ENCODE peak calls at places on chromosomes 4 and X, in five cellular contexts. V, J, Y, P and Q are unnamed samples.
A peak's percentile ranks its signal among the peaks of the same experiment; 100 is the strongest.

GRCh38 chrX:21479695-21480280 is 105.6 kb downstream of the CNKSR2 start:
- DNase-seq in V (no peak), Y (no peak), P (peak; percentile 34), J (peak; percentile 62), Q (peak; percentile 70)

GRCh38 chr4:100593933-100594332 is 76.1 kb upstream of the EMCN start:
- DNase-seq in J (no peak), P (no peak), Y (no peak), V (no peak), Q (no peak)

GRCh38 chr4:185541251-185541671 is 6.0 kb upstream of the PDLIM3 start:
- DNase-seq in J (no peak), Y (peak; percentile 56), V (no peak), P (no peak), Q (no peak)

GRCh38 chrX:109629310-109629709 is 4.3 kb upstream of the KCNE5 start:
- DNase-seq in Y (no peak), P (no peak), J (no peak), V (no peak), Q (peak; percentile 44)

GRCh38 chr4:152258804-152259708 is 276.8 kb downstream of the FBXW7 start:
- DNase-seq in V (peak; percentile 87), P (no peak), Y (no peak), J (no peak), Q (peak; percentile 42)

GRCh38 chr4:8676676-8677075 is 84.1 kb downstream of the CPZ start:
- DNase-seq in P (no peak), V (no peak), Y (no peak), J (no peak), Q (no peak)

GRCh38 chrX:131477498-131477897 is 66.4 kb upstream of the OR13H1 start:
- DNase-seq in J (peak; percentile 68), V (no peak), Y (no peak), P (no peak), Q (no peak)

GRCh38 chrX:45712067-45712466 is 511.4 kb upstream of the DIPK2B start:
- DNase-seq in Y (no peak), V (no peak), P (no peak), J (no peak), Q (peak; percentile 14)

GRCh38 chr4:37973481-37973880 is 13.3 kb downstream of the PTTG2 start:
- DNase-seq in V (no peak), J (no peak), P (no peak), Y (no peak), Q (no peak)

GRCh38 chr4:164779811-164780216 is 25.9 kb downstream of the SMIM31 start:
- DNase-seq in J (peak; percentile 78), Y (no peak), P (no peak), V (no peak), Q (peak; percentile 60)

GRCh38 chr4:112063260-112063659 is 82.0 kb upstream of the FAM241A start:
- DNase-seq in V (no peak), P (no peak), Y (no peak), J (no peak), Q (no peak)

GRCh38 chr4:184817494-184818215 is 8.1 kb downstream of the ACSL1 start:
- DNase-seq in Y (no peak), J (no peak), P (no peak), V (no peak), Q (no peak)

GRCh38 chr4:6763330-6763851 is 19.1 kb upstream of the KIAA0232 start:
- DNase-seq in V (peak; percentile 86), J (peak; percentile 34), Y (no peak), P (no peak), Q (no peak)

GRCh38 chr4:106240699-106241098 is 75.3 kb downstream of the TBCK start:
- DNase-seq in J (no peak), Y (no peak), P (no peak), V (no peak), Q (no peak)

GRCh38 chr4:186727977-186728519 is 4.4 kb upstream of the FAT1 start:
- DNase-seq in J (peak; percentile 56), P (no peak), V (no peak), Y (no peak), Q (peak; percentile 25)

GRCh38 chr4:55291227-55291629 is 54.8 kb upstream of the SRD5A3 start:
- DNase-seq in V (no peak), J (no peak), Y (peak; percentile 47), P (no peak), Q (no peak)

GRCh38 chr4:2257361-2258001 is 4.4 kb downstream of the MXD4 start:
- DNase-seq in V (no peak), P (no peak), J (no peak), Y (no peak), Q (no peak)

GRCh38 chrX:104098151-104098808 is 14.0 kb upstream of the ZCCHC18 start:
- DNase-seq in V (peak; percentile 51), J (peak; percentile 69), P (peak; percentile 60), Y (no peak), Q (peak; percentile 83)

GRCh38 chr4:16609170-16609758 is 289.2 kb downstream of the LDB2 start:
- DNase-seq in Y (no peak), J (no peak), P (no peak), V (no peak), Q (no peak)

GRCh38 chrX:112961981-112962380 is 121.3 kb upstream of the AMOT start:
- DNase-seq in Y (no peak), P (no peak), J (no peak), V (no peak), Q (peak; percentile 44)

GRCh38 chrX:136162827-136163427 is 15.6 kb downstream of the FHL1 start:
- DNase-seq in Y (peak; percentile 55), V (no peak), J (peak; percentile 71), P (peak; percentile 26), Q (peak; percentile 60)

GRCh38 chr4:24770111-24770584 is 25.2 kb upstream of the SOD3 start:
- DNase-seq in P (no peak), J (no peak), Y (no peak), V (peak; percentile 52), Q (peak; percentile 52)

GRCh38 chrX:7120578-7121219 is 26.8 kb upstream of the STS start:
- DNase-seq in V (no peak), J (no peak), P (no peak), Y (no peak), Q (peak; percentile 36)

GRCh38 chr4:589219-589963 is 13.3 kb upstream of the TMEM271 start:
- DNase-seq in V (no peak), P (no peak), Y (no peak), J (no peak), Q (no peak)

GRCh38 chr4:113682730-113683129 is 78.8 kb downstream of the CAMK2D start:
- DNase-seq in V (peak; percentile 14), P (no peak), J (no peak), Y (no peak), Q (no peak)

GRCh38 chr4:74423101-74423500 is 21.8 kb upstream of the AREG start:
- DNase-seq in J (no peak), Y (no peak), V (no peak), P (no peak), Q (peak; percentile 90)

GRCh38 chr4:71130827-71131603 is 137.6 kb downstream of the DCK start:
- DNase-seq in J (peak; percentile 21), V (no peak), P (no peak), Y (no peak), Q (no peak)

GRCh38 chrX:13151806-13152510 is 107.5 kb upstream of the FAM9C start:
- DNase-seq in J (no peak), V (no peak), Y (no peak), P (peak; percentile 76), Q (no peak)

GRCh38 chr4:25234390-25235367 is 846 bp downstream of the PI4K2B start:
- DNase-seq in V (peak; percentile 91), Y (peak; percentile 62), J (peak; percentile 54), P (peak; percentile 76), Q (peak; percentile 86)

GRCh38 chr4:129371901-129372300 is 275.9 kb downstream of the C4orf33 start:
- DNase-seq in V (no peak), Y (no peak), P (no peak), J (no peak), Q (no peak)

DNA sequence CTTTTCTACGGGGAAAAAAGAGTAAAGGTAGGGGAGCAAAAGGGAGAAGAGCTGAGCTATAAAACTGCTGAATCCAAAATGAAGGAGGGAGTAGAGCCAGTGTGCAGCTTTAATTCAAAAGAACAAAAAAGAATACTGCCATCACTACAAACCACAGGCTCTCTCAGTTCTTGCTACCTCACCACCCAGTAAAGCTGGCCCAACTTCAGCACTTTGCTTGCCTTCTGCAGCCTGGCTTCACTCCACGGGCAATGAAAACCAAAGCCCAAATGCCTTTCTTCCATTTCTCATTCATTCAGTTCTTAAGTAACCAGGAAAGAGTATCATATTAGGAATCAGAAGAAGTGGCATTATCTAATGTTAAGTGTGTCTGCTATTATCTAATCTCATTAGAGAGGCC is 376.8 kb downstream of the BCOR start:
- DNase-seq in J (no peak), P (no peak), Y (no peak), V (no peak), Q (no peak)
- H3K27ac ChIP-seq in J (no peak overlapping the region), P (no peak overlapping the region), Y (no peak overlapping the region), V (no peak overlapping the region), Q (no peak overlapping the region)

DNA sequence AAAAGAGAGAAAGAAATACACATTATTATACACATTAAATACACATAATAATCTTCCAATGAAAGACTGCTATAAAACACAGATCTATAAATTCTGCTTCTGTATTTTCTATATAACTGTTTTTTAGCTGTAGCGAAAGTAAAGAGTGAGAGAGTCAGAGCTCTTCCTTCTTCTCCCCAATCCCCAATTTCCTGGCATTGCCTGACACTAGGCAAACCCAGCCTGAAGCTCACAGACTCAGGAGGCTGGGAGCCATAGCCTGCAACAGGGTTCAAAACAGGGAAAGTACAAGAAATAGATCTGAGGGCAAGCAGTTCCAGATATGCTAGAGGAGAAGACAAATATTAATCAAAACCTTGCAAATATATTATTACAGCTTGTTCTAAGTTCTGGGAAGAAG is 201.6 kb downstream of the HNRNPD start:
- DNase-seq in Y (no peak), P (no peak), J (no peak), V (no peak), Q (no peak)
- H3K27ac ChIP-seq in Y (no peak overlapping the region), P (no peak overlapping the region), J (no peak overlapping the region), V (no peak overlapping the region), Q (no peak overlapping the region)

GRCh38 chr4:155494037-155494718 is 117.4 kb upstream of the MAP9 start:
- DNase-seq in J (no peak), P (no peak), Y (no peak), V (no peak), Q (no peak)

GRCh38 chr4:155496294-155496626 is 119.5 kb upstream of the MAP9 start:
- DNase-seq in Y (no peak), V (no peak), J (no peak), P (no peak), Q (no peak)

GRCh38 chr4:155491336-155492131 is 114.8 kb upstream of the MAP9 start:
- DNase-seq in P (no peak), V (no peak), J (no peak), Y (no peak), Q (no peak)

GRCh38 chr4:155495572-155496293 is 119.0 kb upstream of the MAP9 start:
- DNase-seq in J (no peak), V (no peak), P (no peak), Y (no peak), Q (peak; percentile 26)

DNA sequence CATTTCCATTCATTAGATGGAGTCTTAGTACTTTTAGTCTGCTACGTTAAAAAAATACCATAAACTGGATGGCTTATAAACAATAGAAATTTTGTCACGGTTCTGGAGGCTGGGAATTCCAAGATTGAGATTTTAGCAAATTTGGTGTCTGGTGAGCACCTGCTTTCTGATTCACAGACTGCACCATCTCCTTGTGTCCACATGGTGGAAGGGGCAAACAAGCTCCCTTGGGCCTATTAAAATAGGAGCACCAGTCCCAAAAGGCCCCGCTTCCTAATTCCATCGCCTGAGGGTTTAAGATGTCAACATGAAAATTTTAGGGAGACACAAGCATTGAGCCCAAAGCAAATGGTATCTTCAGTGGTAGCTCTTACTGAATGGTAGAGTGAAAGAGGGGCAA is 120.5 kb upstream of the MAP9 start:
- DNase-seq in Y (no peak), V (no peak), J (peak; percentile 47), P (no peak), Q (no peak)
- H3K27ac ChIP-seq in Y (no peak overlapping the region), V (no peak overlapping the region), J (no peak overlapping the region), P (no peak overlapping the region), Q (no peak overlapping the region)

GRCh38 chr4:56818797-56819196 is 2.7 kb downstream of the SPINK2 start:
- DNase-seq in Y (no peak), J (no peak), V (no peak), P (no peak), Q (no peak)
- H3K27ac ChIP-seq in Y (no peak overlapping the region), J (no peak overlapping the region), V (no peak overlapping the region), P (no peak overlapping the region), Q (no peak overlapping the region)